ENCODE peak calls at places on chromosomes 12 and 14, in eight cellular contexts. One of them, this sample, is unnamed.
A peak's percentile ranks its signal among the peaks of the same experiment; 100 is the strongest.

GRCh38 chr12:46374711-46375110 is 2.1 kb upstream of the SLC38A2 start:
- DNase-seq in natural killer cell: no peak
- DNase-seq in globus pallidus: no peak
- DNase-seq in effector memory CD4-positive, alpha-beta T cell: no peak
- DNase-seq in GM10248: no peak
- DNase-seq in Peyer's patch: no peak
- DNase-seq in IMR-90: no peak
- DNase-seq in brain microvascular endothelial cell: no peak
- DNase-seq in this sample: no peak

GRCh38 chr12:132562489-132563045 is 47.8 kb downstream of the LRCOL1 start:
- DNase-seq in natural killer cell: no peak
- DNase-seq in globus pallidus: no peak
- DNase-seq in effector memory CD4-positive, alpha-beta T cell: no peak
- DNase-seq in GM10248: no peak
- DNase-seq in Peyer's patch: no peak
- DNase-seq in IMR-90: no peak
- DNase-seq in brain microvascular endothelial cell: no peak
- DNase-seq in this sample: no peak

GRCh38 chr12:3225796-3226180 is 148.6 kb downstream of the TSPAN9 start:
- DNase-seq in natural killer cell: no peak
- DNase-seq in globus pallidus: no peak
- DNase-seq in effector memory CD4-positive, alpha-beta T cell: no peak
- DNase-seq in GM10248: no peak
- DNase-seq in Peyer's patch: no peak
- DNase-seq in IMR-90: peak; percentile 67
- DNase-seq in brain microvascular endothelial cell: peak; percentile 31
- DNase-seq in this sample: no peak

GRCh38 chr14:100165376-100165775 is 5.9 kb upstream of the DEGS2 start:
- DNase-seq in natural killer cell: no peak
- DNase-seq in globus pallidus: no peak
- DNase-seq in effector memory CD4-positive, alpha-beta T cell: no peak
- DNase-seq in GM10248: no peak
- DNase-seq in Peyer's patch: no peak
- DNase-seq in IMR-90: no peak
- DNase-seq in brain microvascular endothelial cell: no peak
- DNase-seq in this sample: no peak

GRCh38 chr12:117875652-117876491 is 92.9 kb downstream of the KSR2 start:
- DNase-seq in natural killer cell: no peak
- DNase-seq in globus pallidus: peak; percentile 21
- DNase-seq in effector memory CD4-positive, alpha-beta T cell: peak; percentile 44
- DNase-seq in GM10248: peak; percentile 63
- DNase-seq in Peyer's patch: no peak
- DNase-seq in IMR-90: peak; percentile 3
- DNase-seq in brain microvascular endothelial cell: peak; percentile 45
- DNase-seq in this sample: peak; percentile 74

GRCh38 chr12:26058818-26059217 is 66.0 kb downstream of the BHLHE41 start:
- DNase-seq in natural killer cell: no peak
- DNase-seq in globus pallidus: no peak
- DNase-seq in effector memory CD4-positive, alpha-beta T cell: no peak
- DNase-seq in GM10248: peak; percentile 15
- DNase-seq in Peyer's patch: no peak
- DNase-seq in IMR-90: no peak
- DNase-seq in brain microvascular endothelial cell: no peak
- DNase-seq in this sample: no peak

GRCh38 chr14:73717247-73717646 is 3.1 kb upstream of the PNMA1 start:
- DNase-seq in natural killer cell: no peak
- DNase-seq in globus pallidus: no peak
- DNase-seq in effector memory CD4-positive, alpha-beta T cell: no peak
- DNase-seq in GM10248: no peak
- DNase-seq in Peyer's patch: no peak
- DNase-seq in IMR-90: peak; percentile 22
- DNase-seq in brain microvascular endothelial cell: no peak
- DNase-seq in this sample: no peak

GRCh38 chr12:116236148-116236731 is 41.3 kb downstream of the MED13L start:
- DNase-seq in natural killer cell: peak; percentile 40
- DNase-seq in globus pallidus: peak; percentile 70
- DNase-seq in effector memory CD4-positive, alpha-beta T cell: peak; percentile 15
- DNase-seq in GM10248: peak; percentile 45
- DNase-seq in Peyer's patch: peak; percentile 50
- DNase-seq in IMR-90: peak; percentile 54
- DNase-seq in brain microvascular endothelial cell: peak; percentile 32
- DNase-seq in this sample: no peak

GRCh38 chr14:71012888-71013287 is 105.6 kb downstream of the PCNX1 start:
- DNase-seq in natural killer cell: no peak
- DNase-seq in globus pallidus: no peak
- DNase-seq in effector memory CD4-positive, alpha-beta T cell: no peak
- DNase-seq in GM10248: no peak
- DNase-seq in Peyer's patch: no peak
- DNase-seq in IMR-90: no peak
- DNase-seq in brain microvascular endothelial cell: no peak
- DNase-seq in this sample: no peak

GRCh38 chr12:2629051-2629450 is 165.7 kb upstream of the FKBP4 start:
- DNase-seq in natural killer cell: no peak
- DNase-seq in globus pallidus: no peak
- DNase-seq in effector memory CD4-positive, alpha-beta T cell: no peak
- DNase-seq in GM10248: no peak
- DNase-seq in Peyer's patch: no peak
- DNase-seq in IMR-90: no peak
- DNase-seq in brain microvascular endothelial cell: no peak
- DNase-seq in this sample: no peak

GRCh38 chr12:70609739-70610491 is 27.3 kb downstream of the PTPRB start:
- DNase-seq in natural killer cell: peak; percentile 29
- DNase-seq in globus pallidus: no peak
- DNase-seq in effector memory CD4-positive, alpha-beta T cell: no peak
- DNase-seq in GM10248: peak; percentile 12
- DNase-seq in Peyer's patch: no peak
- DNase-seq in IMR-90: no peak
- DNase-seq in brain microvascular endothelial cell: no peak
- DNase-seq in this sample: peak; percentile 71

GRCh38 chr14:74973003-74973614 is 17.7 kb upstream of the PGF start:
- DNase-seq in natural killer cell: peak; percentile 33
- DNase-seq in globus pallidus: no peak
- DNase-seq in effector memory CD4-positive, alpha-beta T cell: no peak
- DNase-seq in GM10248: no peak
- DNase-seq in Peyer's patch: peak; percentile 42
- DNase-seq in IMR-90: peak; percentile 44
- DNase-seq in brain microvascular endothelial cell: peak; percentile 45
- DNase-seq in this sample: no peak

GRCh38 chr12:119115296-119115905 is 63.3 kb upstream of the HSPB8 start:
- DNase-seq in natural killer cell: no peak
- DNase-seq in globus pallidus: peak; percentile 29
- DNase-seq in effector memory CD4-positive, alpha-beta T cell: no peak
- DNase-seq in GM10248: peak; percentile 59
- DNase-seq in Peyer's patch: no peak
- DNase-seq in IMR-90: peak; percentile 31
- DNase-seq in brain microvascular endothelial cell: peak; percentile 47
- DNase-seq in this sample: no peak

GRCh38 chr12:104494137-104494815 is 37.5 kb downstream of the CHST11 start:
- DNase-seq in natural killer cell: no peak
- DNase-seq in globus pallidus: no peak
- DNase-seq in effector memory CD4-positive, alpha-beta T cell: no peak
- DNase-seq in GM10248: no peak
- DNase-seq in Peyer's patch: no peak
- DNase-seq in IMR-90: no peak
- DNase-seq in brain microvascular endothelial cell: peak; percentile 89
- DNase-seq in this sample: no peak

GRCh38 chr12:53014709-53015108 is 8.5 kb downstream of the EIF4B start:
- DNase-seq in natural killer cell: no peak
- DNase-seq in globus pallidus: no peak
- DNase-seq in effector memory CD4-positive, alpha-beta T cell: no peak
- DNase-seq in GM10248: no peak
- DNase-seq in Peyer's patch: no peak
- DNase-seq in IMR-90: no peak
- DNase-seq in brain microvascular endothelial cell: no peak
- DNase-seq in this sample: no peak

GRCh38 chr14:77041837-77042557 is 13.5 kb upstream of the IRF2BPL start:
- DNase-seq in natural killer cell: no peak
- DNase-seq in globus pallidus: peak; percentile 65
- DNase-seq in effector memory CD4-positive, alpha-beta T cell: no peak
- DNase-seq in GM10248: no peak
- DNase-seq in Peyer's patch: no peak
- DNase-seq in IMR-90: peak; percentile 98
- DNase-seq in brain microvascular endothelial cell: peak; percentile 87
- DNase-seq in this sample: no peak

GRCh38 chr12:52203126-52203921 is 11.5 kb upstream of the KRT80 start:
- DNase-seq in natural killer cell: no peak
- DNase-seq in globus pallidus: peak; percentile 50
- DNase-seq in effector memory CD4-positive, alpha-beta T cell: no peak
- DNase-seq in GM10248: no peak
- DNase-seq in Peyer's patch: no peak
- DNase-seq in IMR-90: peak; percentile 77
- DNase-seq in brain microvascular endothelial cell: peak; percentile 38
- DNase-seq in this sample: no peak

This sample was measured in type B pancreatic cell.